ENCODE peak calls at places on chromosomes 7 and 10, in seven cellular contexts. V is lower lobe of right lung; T is uterus; Q is H9; Z is cardiac fibroblast; N is activated CD8-positive, alpha-beta memory T cell treated with anti-CD3 and anti-CD28 coated beads for 1 hour; A is nucleus accumbens. J is an unnamed sample.

GRCh38 chr7:148463210-148463609 is 127.4 kb upstream of the C7orf33 start:
- DNase-seq in V (no peak), T (no peak), Q (no peak), Z (no peak), N (no peak), A (no peak), J (no peak)

GRCh38 chr7:32905175-32905662 is 13.7 kb upstream of the KBTBD2 start:
- DNase-seq in V (peak; percentile 66), T (peak; percentile 33), Q (peak; percentile 90), Z (peak; percentile 78), N (peak; percentile 28), A (no peak), J (no peak)

GRCh38 chr10:34489973-34490372 is 325.1 kb downstream of the PARD3 start:
- DNase-seq in V (no peak), T (no peak), Q (no peak), Z (peak; percentile 48), N (no peak), A (no peak), J (no peak)

GRCh38 chr10:75024971-75025523 is 86.4 kb upstream of the SAMD8 start:
- DNase-seq in V (no peak), T (no peak), Q (no peak), Z (no peak), N (no peak), A (no peak), J (no peak)

GRCh38 chr10:18279202-18279601 is 139.0 kb downstream of the CACNB2 start:
- DNase-seq in V (no peak), T (no peak), Q (no peak), Z (peak; percentile 17), N (no peak), A (no peak), J (no peak)

GRCh38 chr10:66307826-66308225 is 618.0 kb upstream of the LRRTM3 start:
- DNase-seq in V (no peak), T (no peak), Q (no peak), Z (no peak), N (no peak), A (no peak), J (no peak)

GRCh38 chr10:105041956-105042355 is 400.9 kb downstream of the SORCS3 start:
- DNase-seq in V (no peak), T (no peak), Q (no peak), Z (no peak), N (no peak), A (no peak), J (no peak)

GRCh38 chr7:144513332-144513731 is 109.8 kb upstream of the NOBOX start:
- DNase-seq in V (no peak), T (no peak), Q (no peak), Z (peak; percentile 52), N (no peak), A (no peak), J (no peak)

GRCh38 chr7:26691886-26692285 is 172.5 kb downstream of the SKAP2 start:
- DNase-seq in V (no peak), T (no peak), Q (no peak), Z (no peak), N (no peak), A (no peak), J (no peak)

GRCh38 chr7:41162612-41163011 is 540.3 kb downstream of the INHBA start:
- DNase-seq in V (no peak), T (no peak), Q (no peak), Z (no peak), N (no peak), A (no peak), J (no peak)

GRCh38 chr10:62384447-62385081 is 10.4 kb downstream of the ZNF365 start:
- DNase-seq in V (no peak), T (no peak), Q (no peak), Z (no peak), N (no peak), A (no peak), J (no peak)

GRCh38 chr7:25860206-25860881 is 291.7 kb upstream of the NFE2L3 start:
- DNase-seq in V (no peak), T (no peak), Q (peak; percentile 72), Z (no peak), N (no peak), A (no peak), J (no peak)

GRCh38 chr7:139426258-139427028 is 57.0 kb downstream of the KLRG2 start:
- DNase-seq in V (no peak), T (no peak), Q (no peak), Z (no peak), N (no peak), A (no peak), J (no peak)

GRCh38 chr10:124003070-124003419 is 90.4 kb downstream of the CHST15 start:
- DNase-seq in V (no peak), T (no peak), Q (no peak), Z (no peak), N (no peak), A (no peak), J (no peak)

GRCh38 chr10:118342638-118343020 is 505 bp upstream of the FAM204A start:
- DNase-seq in V (no peak), T (no peak), Q (no peak), Z (no peak), N (no peak), A (no peak), J (no peak)

GRCh38 chr10:13630231-13630630 is 43.5 kb downstream of the PRPF18 start:
- DNase-seq in V (no peak), T (no peak), Q (no peak), Z (no peak), N (no peak), A (no peak), J (no peak)

GRCh38 chr7:2069472-2069860 is 163.3 kb downstream of the MAD1L1 start:
- DNase-seq in V (no peak), T (no peak), Q (no peak), Z (no peak), N (no peak), A (no peak), J (no peak)

GRCh38 chr7:148914208-148914777 is 30.2 kb upstream of the EZH2 start:
- DNase-seq in V (no peak), T (no peak), Q (no peak), Z (peak; percentile 57), N (no peak), A (no peak), J (no peak)

GRCh38 chr10:46024948-46025347 is 5.5 kb downstream of the NCOA4 start:
- DNase-seq in V (no peak), T (no peak), Q (no peak), Z (no peak), N (no peak), A (no peak), J (no peak)

GRCh38 chr10:92750788-92751533 is 61.2 kb downstream of the HHEX start:
- DNase-seq in V (no peak), T (no peak), Q (no peak), Z (peak; percentile 69), N (no peak), A (no peak), J (no peak)

GRCh38 chr7:24714676-24715010 is 42.6 kb downstream of the GSDME start:
- DNase-seq in V (no peak), T (no peak), Q (no peak), Z (no peak), N (no peak), A (no peak), J (no peak)

J was measured in psoas muscle.